ENCODE peak calls at places on chromosomes 13 and 19, in four cellular contexts. J is HepG2, Q is mammary epithelial cell, I is pancreas. O is an unnamed sample.

GRCh38 chr13:97425570-97425969 is 8.4 kb upstream of the RAP2A start:
- DNase-seq in Q (no peak), J (no peak), I (no peak), O (no peak)

GRCh38 chr13:111248822-111249221 is 71.6 kb upstream of the TEX29 start:
- DNase-seq in I (no peak), J (no peak), Q (no peak), O (no peak)

GRCh38 chr19:43700368-43701015 is 15.4 kb upstream of the IRGC start:
- DNase-seq in J (no peak), Q (peak; percentile 23), I (no peak), O (no peak)

GRCh38 chr19:4130635-4131438 is 6.9 kb upstream of the MAP2K2 start:
- DNase-seq in Q (peak; percentile 89), I (no peak), J (peak; percentile 93), O (no peak)

GRCh38 chr19:4980087-4980486 is 11.2 kb downstream of the KDM4B start:
- DNase-seq in J (no peak), I (no peak), Q (peak; percentile 45), O (no peak)

GRCh38 chr19:5594521-5594950 is 26.8 kb upstream of the TINCR start:
- DNase-seq in Q (no peak), J (peak; percentile 79), I (no peak), O (no peak)

GRCh38 chr13:30580852-30581502 is 36.7 kb upstream of the USPL1 start:
- DNase-seq in Q (peak; percentile 41), I (no peak), J (no peak), O (no peak)

GRCh38 chr13:77696006-77696862 is 1.3 kb upstream of the SLAIN1 start:
- DNase-seq in J (no peak), I (no peak), Q (no peak), O (no peak)

GRCh38 chr19:55492362-55492944 is 4.2 kb downstream of the SSC5D start:
- DNase-seq in Q (no peak), I (peak; percentile 19), J (no peak), O (no peak)

GRCh38 chr13:99135591-99135990 is 65.1 kb upstream of the UBAC2 start:
- DNase-seq in I (no peak), J (no peak), Q (no peak), O (no peak)

GRCh38 chr19:56955637-56956216 is 115.2 kb upstream of the PEG3 start:
- DNase-seq in J (peak; percentile 97), I (no peak), Q (no peak), O (no peak)

GRCh38 chr19:41088151-41088550 is at the start of gene CYP2A13:
- DNase-seq in I (no peak), J (no peak), Q (no peak), O (no peak)
- H3K27me3 ChIP-seq in I (peaks cover under 1% of the 10 kb centered on the region), J (no peaks in the 10 kb centered on the region), Q (peaks cover 5% of the 10 kb centered on the region), O (peaks cover 24% of the 10 kb centered on the region)

GRCh38 chr19:16584825-16585801 is 12.9 kb upstream of the SLC35E1 start:
- DNase-seq in I (peak; percentile 47), J (no peak), Q (no peak), O (no peak)
- H3K27ac ChIP-seq in I (peak overlapping the region; percentile 65), J (no peak overlapping the region), Q (no peak overlapping the region), O (peak overlapping the region; percentile 77)

GRCh38 chr19:12938536-12939291 is at the start of gene CALR:
- DNase-seq in J (no peak), I (no peak), Q (peak; percentile 40), O (peak; percentile 31)
- TF ChIP-seq CTCF in J (no peak), I (no peak), Q (no peak), O (no peak)

DNA sequence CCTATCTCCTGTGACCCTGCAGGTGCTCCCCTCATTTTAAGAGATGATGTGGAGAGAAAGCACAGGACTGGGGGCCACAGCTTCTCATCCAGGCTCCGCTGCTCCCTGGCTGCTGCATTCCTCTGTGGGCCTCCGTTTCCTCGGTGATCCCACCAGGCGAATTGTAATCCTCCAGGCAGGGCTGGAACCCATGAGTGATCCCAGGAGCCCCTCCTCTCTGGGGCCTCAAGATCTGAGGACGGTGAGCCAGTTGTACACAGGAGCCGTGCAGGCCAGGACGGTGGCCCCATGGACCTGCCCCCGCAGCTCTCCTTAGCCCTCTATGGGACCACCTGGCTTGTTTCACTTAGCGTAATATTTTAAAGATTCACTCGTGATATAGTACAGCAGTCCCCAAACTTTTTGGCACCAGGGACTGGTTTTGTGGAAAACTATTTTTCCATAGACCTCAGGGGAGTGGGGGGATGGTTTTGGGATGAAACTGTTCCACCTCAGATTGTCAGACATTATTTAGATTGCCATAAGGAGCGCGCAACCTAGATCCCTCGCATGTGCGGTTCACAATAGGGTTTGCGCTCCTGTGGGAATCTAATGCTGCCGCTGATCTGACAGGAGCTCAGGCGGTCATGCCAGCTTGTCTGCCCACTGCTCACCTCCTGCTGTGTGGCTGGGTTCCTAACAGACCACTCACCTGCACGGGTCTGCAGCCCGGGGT is 5.6 kb downstream of the FFAR3 start:
- DNase-seq in J (no peak), Q (no peak), I (no peak), O (no peak)
- H3K27me3 ChIP-seq in J (peaks cover 8% of the 10 kb centered on the region), Q (no peaks in the 10 kb centered on the region), I (no peaks in the 10 kb centered on the region), O (no peaks in the 10 kb centered on the region)

DNA sequence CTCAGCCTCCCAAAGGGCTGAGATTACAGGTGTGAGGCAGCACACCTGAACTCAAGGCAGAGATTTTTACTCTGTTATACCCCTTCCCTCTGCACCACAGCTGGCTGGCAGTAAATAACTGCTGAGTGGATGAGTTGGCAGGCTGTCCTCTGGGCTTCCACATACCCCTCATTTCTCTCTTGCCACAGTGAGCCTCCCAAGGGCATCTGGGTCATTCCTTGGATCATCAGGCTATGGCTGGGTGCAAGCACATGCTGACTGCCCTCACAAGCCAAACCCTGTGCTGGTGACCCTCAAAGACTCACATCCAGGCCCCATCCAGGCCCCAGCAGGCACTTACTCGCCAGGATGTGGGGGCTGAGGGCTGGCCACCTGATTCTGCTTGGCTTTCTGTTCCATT is 4.2 kb downstream of the SUGP1 start:
- DNase-seq in I (no peak), Q (no peak), J (no peak), O (no peak)
- H3K27ac ChIP-seq in I (no peak overlapping the region), Q (no peak overlapping the region), J (no peak overlapping the region), O (no peak overlapping the region)

GRCh38 chr19:40695881-40696280 is 5.4 kb upstream of the NUMBL start:
- DNase-seq in J (no peak), I (no peak), Q (no peak), O (no peak)

GRCh38 chr19:40692212-40692551 is 1.7 kb upstream of the NUMBL start:
- DNase-seq in Q (no peak), J (no peak), I (no peak), O (no peak)

GRCh38 chr19:40691421-40692211 is 1.2 kb upstream of the NUMBL start:
- DNase-seq in J (no peak), I (peak; percentile 82), Q (no peak), O (no peak)

GRCh38 chr19:40693150-40693788 is 2.8 kb upstream of the NUMBL start:
- DNase-seq in Q (no peak), I (peak; percentile 32), J (no peak), O (no peak)

GRCh38 chr19:40693896-40694295 is 3.4 kb upstream of the NUMBL start:
- DNase-seq in J (no peak), Q (no peak), I (peak; percentile 29), O (no peak)
- TF ChIP-seq CTCF in J (no peak), Q (no peak), I (no peak), O (no peak)

DNA sequence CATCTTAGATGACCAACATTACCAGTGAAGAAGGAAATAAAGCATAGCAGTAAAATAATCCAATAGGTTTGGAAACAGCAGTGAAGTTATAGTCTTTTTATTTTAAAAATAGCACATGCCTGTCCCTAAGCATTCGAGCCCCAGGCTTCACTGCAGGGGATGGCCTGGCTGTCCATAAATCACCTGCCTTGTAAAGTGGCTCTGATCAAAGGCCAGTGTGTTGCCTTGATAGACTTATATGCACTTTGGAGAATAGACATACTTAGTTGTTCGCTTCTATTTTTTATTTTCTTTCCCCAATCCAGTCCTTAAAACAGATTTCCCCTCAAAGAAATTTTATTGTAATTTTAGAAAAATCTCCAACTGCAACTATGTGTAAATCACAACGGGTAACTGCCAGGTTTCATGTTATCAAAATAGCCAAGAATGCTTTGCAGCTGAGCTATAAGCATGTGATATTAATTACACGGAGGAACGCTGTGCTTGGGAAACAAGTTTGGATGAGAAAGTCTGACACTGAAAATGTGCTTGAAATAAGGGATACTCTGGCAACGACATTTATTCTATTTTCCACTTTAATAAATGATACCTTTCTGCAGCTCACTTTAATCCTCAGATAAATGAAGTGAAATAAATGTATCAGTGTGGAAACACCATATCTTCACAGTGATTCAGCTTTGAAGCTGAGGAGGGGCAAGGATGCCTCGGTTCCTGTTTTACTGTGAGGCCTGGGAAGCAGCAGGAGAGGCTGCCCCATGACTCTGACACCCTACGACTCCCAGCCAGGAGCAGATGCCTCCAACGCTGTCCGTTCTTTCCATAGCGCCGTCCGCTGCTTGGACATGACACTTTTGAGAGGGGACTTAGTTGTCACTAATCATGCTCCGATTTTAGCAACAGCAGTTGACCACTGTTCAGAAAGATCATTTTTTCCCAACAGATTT is 5.5 kb upstream of the METTL21C start:
- DNase-seq in I (no peak), J (no peak), Q (no peak), O (no peak)
- H3K27me3 ChIP-seq in I (no peaks in the 10 kb centered on the region), J (no peaks in the 10 kb centered on the region), Q (no peaks in the 10 kb centered on the region), O (no peaks in the 10 kb centered on the region)

O was measured in CD4-positive, alpha-beta T cell.